ENCODE peak calls at places on chromosomes 6 and 20, in six cellular contexts. One of them, this sample, is unnamed.

GRCh38 chr20:43691928-43692524 is 25.1 kb downstream of the MYBL2 start:
- DNase-seq in NCI-H524: peak
- DNase-seq in Right ventricle myocardium superior: peak
- DNase-seq in EL: peak
- DNase-seq in cardiac fibroblast: peak
- DNase-seq in NCI-H460: peak
- DNase-seq in this sample: no peak

GRCh38 chr20:46894971-46895905 is 595 bp downstream of the EYA2 start:
- DNase-seq in Right ventricle myocardium superior: no peak
- DNase-seq in NCI-H524: peak
- DNase-seq in cardiac fibroblast: no peak
- DNase-seq in EL: no peak
- DNase-seq in NCI-H460: no peak
- DNase-seq in this sample: no peak

GRCh38 chr6:89925826-89926225 is 31.6 kb downstream of the GJA10 start:
- DNase-seq in NCI-H460: no peak
- DNase-seq in EL: no peak
- DNase-seq in Right ventricle myocardium superior: no peak
- DNase-seq in cardiac fibroblast: no peak
- DNase-seq in NCI-H524: no peak
- DNase-seq in this sample: no peak

GRCh38 chr6:45577836-45578504 is 200.2 kb upstream of the SUPT3H start:
- DNase-seq in Right ventricle myocardium superior: no peak
- DNase-seq in cardiac fibroblast: peak
- DNase-seq in EL: no peak
- DNase-seq in NCI-H460: no peak
- DNase-seq in NCI-H524: no peak
- DNase-seq in this sample: no peak

GRCh38 chr6:18415671-18416340 is 28.7 kb downstream of the RNF144B start:
- DNase-seq in Right ventricle myocardium superior: no peak
- DNase-seq in NCI-H460: no peak
- DNase-seq in EL: no peak
- DNase-seq in NCI-H524: peak
- DNase-seq in cardiac fibroblast: no peak
- DNase-seq in this sample: no peak

GRCh38 chr20:10357974-10358373 is 76.0 kb downstream of the MKKS start:
- DNase-seq in NCI-H460: no peak
- DNase-seq in EL: peak
- DNase-seq in NCI-H524: peak
- DNase-seq in cardiac fibroblast: peak
- DNase-seq in Right ventricle myocardium superior: no peak
- DNase-seq in this sample: no peak

GRCh38 chr20:34997171-34997570 is 41.5 kb downstream of the MYH7B start:
- DNase-seq in EL: no peak
- DNase-seq in Right ventricle myocardium superior: peak
- DNase-seq in NCI-H524: peak
- DNase-seq in NCI-H460: no peak
- DNase-seq in cardiac fibroblast: no peak
- DNase-seq in this sample: no peak

GRCh38 chr6:29708432-29709177 is 14.6 kb upstream of the HLA-F start:
- DNase-seq in EL: no peak
- DNase-seq in Right ventricle myocardium superior: no peak
- DNase-seq in NCI-H524: no peak
- DNase-seq in cardiac fibroblast: no peak
- DNase-seq in NCI-H460: no peak
- DNase-seq in this sample: no peak

GRCh38 chr20:24469116-24470030 is at the start of gene SYNDIG1:
- DNase-seq in NCI-H524: peak
- DNase-seq in Right ventricle myocardium superior: peak
- DNase-seq in cardiac fibroblast: peak
- DNase-seq in EL: no peak
- DNase-seq in NCI-H460: no peak
- DNase-seq in this sample: no peak

GRCh38 chr20:63178889-63179751 is 36.8 kb downstream of the YTHDF1 start:
- DNase-seq in NCI-H460: no peak
- DNase-seq in EL: peak
- DNase-seq in NCI-H524: peak
- DNase-seq in Right ventricle myocardium superior: no peak
- DNase-seq in cardiac fibroblast: no peak
- DNase-seq in this sample: no peak

GRCh38 chr20:24546232-24546892 is 76.9 kb downstream of the SYNDIG1 start:
- DNase-seq in EL: no peak
- DNase-seq in cardiac fibroblast: no peak
- DNase-seq in NCI-H460: no peak
- DNase-seq in Right ventricle myocardium superior: no peak
- DNase-seq in NCI-H524: no peak
- DNase-seq in this sample: no peak

GRCh38 chr6:155171109-155171746 is 92.6 kb upstream of the CLDN20 start:
- DNase-seq in Right ventricle myocardium superior: no peak
- DNase-seq in cardiac fibroblast: peak
- DNase-seq in EL: peak
- DNase-seq in NCI-H460: peak
- DNase-seq in NCI-H524: no peak
- DNase-seq in this sample: peak

This sample was measured in amniotic stem cell.